ENCODE peak calls at places on chromosome 9, in four cellular contexts. One of them, this sample, is unnamed.

GRCh38 chr9:35690447-35691324 is 961 bp upstream of the TPM2 start:
- DNase-seq in BE2C: peak; percentile 60
- DNase-seq in breast epithelium: peak; percentile 76
- DNase-seq in neural progenitor cell: peak; percentile 64
- DNase-seq in this sample: peak; percentile 77

GRCh38 chr9:135135171-135135926 is 47.9 kb downstream of the OLFM1 start:
- DNase-seq in BE2C: no peak
- DNase-seq in breast epithelium: no peak
- DNase-seq in neural progenitor cell: no peak
- DNase-seq in this sample: no peak

GRCh38 chr9:77763566-77763965 is 115.4 kb upstream of the GNA14 start:
- DNase-seq in breast epithelium: no peak
- DNase-seq in BE2C: no peak
- DNase-seq in neural progenitor cell: no peak
- DNase-seq in this sample: no peak

GRCh38 chr9:27168951-27169350 is 59.9 kb downstream of the TEK start:
- DNase-seq in breast epithelium: no peak
- DNase-seq in BE2C: no peak
- DNase-seq in neural progenitor cell: no peak
- DNase-seq in this sample: no peak

GRCh38 chr9:113675475-113675941 is 200.6 kb upstream of the ZNF618 start:
- DNase-seq in BE2C: no peak
- DNase-seq in neural progenitor cell: no peak
- DNase-seq in breast epithelium: no peak
- DNase-seq in this sample: no peak

GRCh38 chr9:16245756-16246440 is 624.6 kb downstream of the BNC2 start:
- DNase-seq in BE2C: no peak
- DNase-seq in breast epithelium: no peak
- DNase-seq in neural progenitor cell: no peak
- DNase-seq in this sample: no peak

GRCh38 chr9:128316421-128316820 is 5.8 kb downstream of the TRUB2 start:
- DNase-seq in neural progenitor cell: no peak
- DNase-seq in breast epithelium: no peak
- DNase-seq in BE2C: no peak
- DNase-seq in this sample: no peak

GRCh38 chr9:122446819-122447484 is 30.8 kb downstream of the OR1J1 start:
- DNase-seq in neural progenitor cell: no peak
- DNase-seq in BE2C: no peak
- DNase-seq in breast epithelium: no peak
- DNase-seq in this sample: no peak

GRCh38 chr9:91073811-91074771 is 272.5 kb downstream of the SYK start:
- DNase-seq in breast epithelium: no peak
- DNase-seq in BE2C: no peak
- DNase-seq in neural progenitor cell: no peak
- DNase-seq in this sample: no peak

GRCh38 chr9:71079451-71079850 is 42.0 kb downstream of the TRPM3 start:
- DNase-seq in neural progenitor cell: no peak
- DNase-seq in breast epithelium: no peak
- DNase-seq in BE2C: no peak
- DNase-seq in this sample: no peak

GRCh38 chr9:32551491-32552049 is 557 bp upstream of the SMIM27 start:
- DNase-seq in breast epithelium: no peak
- DNase-seq in neural progenitor cell: peak; percentile 65
- DNase-seq in BE2C: peak; percentile 34
- DNase-seq in this sample: peak; percentile 43

GRCh38 chr9:135706288-135706687 is 4.3 kb downstream of the KCNT1 start:
- DNase-seq in neural progenitor cell: no peak
- DNase-seq in breast epithelium: no peak
- DNase-seq in BE2C: no peak
- DNase-seq in this sample: no peak

DNA sequence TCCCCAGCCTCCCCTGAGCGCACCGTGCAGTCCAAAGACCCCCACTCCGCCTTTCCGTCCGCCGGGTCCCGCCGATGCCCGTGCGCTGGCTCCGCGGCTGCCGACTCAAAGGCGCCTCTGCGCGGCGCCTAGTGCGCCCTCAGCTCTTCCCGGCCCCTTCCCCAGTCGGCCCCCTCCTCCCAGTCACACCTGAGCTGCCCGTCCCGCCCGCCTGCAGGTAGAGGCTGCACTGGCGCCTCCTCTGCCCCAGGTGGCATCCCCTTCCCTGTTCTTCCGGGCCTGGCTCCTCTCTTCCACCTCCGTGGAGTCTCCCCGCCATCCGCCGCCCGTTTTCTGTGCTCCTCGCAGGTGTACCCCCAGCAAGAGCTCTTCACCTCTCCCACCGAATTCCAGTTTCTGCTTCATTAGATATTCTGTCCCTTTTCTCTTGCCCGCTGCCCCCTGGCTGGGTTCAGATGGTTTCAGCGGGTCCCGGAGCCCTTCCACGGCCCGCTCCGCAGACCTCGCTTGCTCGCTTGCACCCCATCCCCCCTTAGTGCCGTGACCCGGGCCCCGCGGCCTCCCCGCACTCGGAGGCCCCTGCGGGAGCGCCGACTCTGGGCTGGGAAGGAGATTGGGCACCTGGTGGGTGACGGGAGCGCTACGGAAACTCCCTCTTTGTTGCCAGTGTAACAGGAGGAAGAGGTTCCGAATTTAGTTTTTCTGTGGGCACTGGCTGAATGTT is 707 bp downstream of the SLC44A1 start:
- DNase-seq in BE2C: peak; percentile 15
- DNase-seq in neural progenitor cell: peak; percentile 53
- DNase-seq in breast epithelium: peak; percentile 76
- DNase-seq in this sample: peak; percentile 56
- TF ChIP-seq CTCF in BE2C: no peak
- TF ChIP-seq CTCF in neural progenitor cell: peak; percentile 29
- TF ChIP-seq CTCF in breast epithelium: peak; percentile 63
- TF ChIP-seq CTCF in this sample: no peak

GRCh38 chr9:132669636-132670358 is at the start of gene DDX31:
- DNase-seq in breast epithelium: peak; percentile 79
- DNase-seq in neural progenitor cell: peak; percentile 89
- DNase-seq in BE2C: peak; percentile 90
- DNase-seq in this sample: peak; percentile 76
- TF ChIP-seq CTCF in breast epithelium: no peak
- TF ChIP-seq CTCF in neural progenitor cell: peak; percentile 35
- TF ChIP-seq CTCF in BE2C: no peak
- TF ChIP-seq CTCF in this sample: no peak

GRCh38 chr9:87829756-87830155 is 52.9 kb upstream of the SPATA31E1 start:
- DNase-seq in breast epithelium: no peak
- DNase-seq in BE2C: no peak
- DNase-seq in neural progenitor cell: no peak
- DNase-seq in this sample: no peak

GRCh38 chr9:87836951-87837715 is 45.5 kb upstream of the SPATA31E1 start:
- DNase-seq in breast epithelium: no peak
- DNase-seq in BE2C: no peak
- DNase-seq in neural progenitor cell: no peak
- DNase-seq in this sample: no peak

GRCh38 chr9:87830446-87830845 is 52.2 kb upstream of the SPATA31E1 start:
- DNase-seq in neural progenitor cell: no peak
- DNase-seq in breast epithelium: no peak
- DNase-seq in BE2C: no peak
- DNase-seq in this sample: no peak

GRCh38 chr9:87831159-87831558 is 51.5 kb upstream of the SPATA31E1 start:
- DNase-seq in breast epithelium: no peak
- DNase-seq in BE2C: no peak
- DNase-seq in neural progenitor cell: no peak
- DNase-seq in this sample: no peak

GRCh38 chr9:87834357-87834756 is 48.3 kb upstream of the SPATA31E1 start:
- DNase-seq in breast epithelium: no peak
- DNase-seq in neural progenitor cell: peak; percentile 63
- DNase-seq in BE2C: peak; percentile 72
- DNase-seq in this sample: peak; percentile 36
- TF ChIP-seq CTCF in breast epithelium: no peak
- TF ChIP-seq CTCF in neural progenitor cell: peak; percentile 57
- TF ChIP-seq CTCF in BE2C: peak; percentile 64
- TF ChIP-seq CTCF in this sample: peak; percentile 23

GRCh38 chr9:3136230-3136629 is 292.3 kb upstream of the PUM3 start:
- DNase-seq in BE2C: no peak
- DNase-seq in neural progenitor cell: no peak
- DNase-seq in breast epithelium: no peak
- DNase-seq in this sample: no peak
- TF ChIP-seq CTCF in BE2C: no peak
- TF ChIP-seq CTCF in neural progenitor cell: no peak
- TF ChIP-seq CTCF in breast epithelium: no peak
- TF ChIP-seq CTCF in this sample: no peak

DNA sequence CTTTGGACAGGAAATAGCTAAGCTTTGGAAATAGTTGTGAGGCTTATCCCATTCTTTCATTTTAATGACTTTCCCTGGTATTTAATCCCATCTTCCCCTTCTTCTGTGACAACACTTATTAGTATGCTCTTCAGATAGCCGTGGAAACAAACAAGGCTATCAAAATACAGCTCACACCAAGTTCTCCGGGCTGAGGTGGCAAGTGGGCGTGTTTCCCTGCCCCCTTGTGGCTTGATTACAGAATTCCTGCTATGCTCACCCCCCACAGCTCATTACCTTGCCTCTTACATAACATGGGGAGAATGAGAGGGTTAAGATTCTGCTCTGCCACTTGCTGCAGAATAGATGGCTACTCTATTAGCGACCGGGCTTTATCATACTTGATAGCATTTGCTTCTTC is 437.1 kb upstream of the TLE4 start:
- DNase-seq in breast epithelium: no peak
- DNase-seq in neural progenitor cell: peak; percentile 59
- DNase-seq in BE2C: no peak
- DNase-seq in this sample: peak; percentile 13
- TF ChIP-seq CTCF in breast epithelium: no peak
- TF ChIP-seq CTCF in neural progenitor cell: peak; percentile 58
- TF ChIP-seq CTCF in BE2C: peak; percentile 41
- TF ChIP-seq CTCF in this sample: peak; percentile 34

GRCh38 chr9:93154293-93154903 is 20.3 kb upstream of the NINJ1 start:
- DNase-seq in BE2C: peak; percentile 62
- DNase-seq in breast epithelium: no peak
- DNase-seq in neural progenitor cell: peak; percentile 84
- DNase-seq in this sample: peak; percentile 73
- TF ChIP-seq CTCF in BE2C: peak; percentile 85
- TF ChIP-seq CTCF in breast epithelium: no peak
- TF ChIP-seq CTCF in neural progenitor cell: peak; percentile 83
- TF ChIP-seq CTCF in this sample: peak; percentile 74

GRCh38 chr9:86614871-86615849 is 260.9 kb upstream of the TUT7 start:
- DNase-seq in breast epithelium: no peak
- DNase-seq in BE2C: no peak
- DNase-seq in neural progenitor cell: peak; percentile 62
- DNase-seq in this sample: no peak
- TF ChIP-seq CTCF in breast epithelium: no peak
- TF ChIP-seq CTCF in BE2C: peak; percentile 34
- TF ChIP-seq CTCF in neural progenitor cell: peak; percentile 64
- TF ChIP-seq CTCF in this sample: no peak